ENCODE peak calls at places on chromosome 22, in ten cellular contexts. One of them, this sample, is unnamed.

GRCh38 chr22:44386386-44387035 is 73.8 kb upstream of the SHISAL1 start:
- DNase-seq in right lobe of liver: peak
- DNase-seq in heart right ventricle: peak
- DNase-seq in H1: no peak
- DNase-seq in ovary: no peak
- DNase-seq in fibroblast of lung: no peak
- DNase-seq in mesothelial cell of epicardium: no peak
- DNase-seq in IMR-90: no peak
- DNase-seq in endodermal cell: peak
- DNase-seq in fibroblast of mammary gland: no peak
- DNase-seq in this sample: no peak

GRCh38 chr22:19679476-19680099 is 34.7 kb upstream of the SEPTIN5 start:
- DNase-seq in heart right ventricle: peak
- DNase-seq in fibroblast of mammary gland: no peak
- DNase-seq in ovary: peak
- DNase-seq in IMR-90: no peak
- DNase-seq in endodermal cell: peak
- DNase-seq in H1: peak
- DNase-seq in right lobe of liver: peak
- DNase-seq in mesothelial cell of epicardium: no peak
- DNase-seq in fibroblast of lung: no peak
- DNase-seq in this sample: no peak

GRCh38 chr22:45602824-45603301 is 68.8 kb upstream of the ATXN10 start:
- DNase-seq in H1: peak
- DNase-seq in heart right ventricle: no peak
- DNase-seq in ovary: no peak
- DNase-seq in endodermal cell: peak
- DNase-seq in mesothelial cell of epicardium: no peak
- DNase-seq in right lobe of liver: no peak
- DNase-seq in IMR-90: no peak
- DNase-seq in fibroblast of mammary gland: peak
- DNase-seq in fibroblast of lung: peak
- DNase-seq in this sample: no peak

GRCh38 chr22:19419464-19420178 is 11.9 kb downstream of the HIRA start:
- DNase-seq in H1: no peak
- DNase-seq in IMR-90: peak
- DNase-seq in fibroblast of lung: no peak
- DNase-seq in endodermal cell: peak
- DNase-seq in ovary: no peak
- DNase-seq in heart right ventricle: no peak
- DNase-seq in fibroblast of mammary gland: no peak
- DNase-seq in mesothelial cell of epicardium: no peak
- DNase-seq in right lobe of liver: no peak
- DNase-seq in this sample: no peak

GRCh38 chr22:19943665-19944026 is 2.0 kb upstream of the TXNRD2 start:
- DNase-seq in ovary: no peak
- DNase-seq in fibroblast of lung: peak
- DNase-seq in right lobe of liver: no peak
- DNase-seq in H1: no peak
- DNase-seq in fibroblast of mammary gland: peak
- DNase-seq in endodermal cell: no peak
- DNase-seq in IMR-90: peak
- DNase-seq in heart right ventricle: no peak
- DNase-seq in mesothelial cell of epicardium: no peak
- DNase-seq in this sample: no peak

GRCh38 chr22:17077255-17077654 is 7.5 kb upstream of the IL17RA start:
- DNase-seq in fibroblast of lung: peak
- DNase-seq in fibroblast of mammary gland: peak
- DNase-seq in ovary: no peak
- DNase-seq in endodermal cell: no peak
- DNase-seq in IMR-90: peak
- DNase-seq in H1: no peak
- DNase-seq in mesothelial cell of epicardium: no peak
- DNase-seq in right lobe of liver: no peak
- DNase-seq in heart right ventricle: no peak
- DNase-seq in this sample: no peak

GRCh38 chr22:19361501-19362103 is 69.9 kb downstream of the HIRA start:
- DNase-seq in IMR-90: no peak
- DNase-seq in endodermal cell: no peak
- DNase-seq in H1: no peak
- DNase-seq in mesothelial cell of epicardium: no peak
- DNase-seq in fibroblast of lung: no peak
- DNase-seq in right lobe of liver: no peak
- DNase-seq in heart right ventricle: no peak
- DNase-seq in ovary: no peak
- DNase-seq in fibroblast of mammary gland: no peak
- DNase-seq in this sample: no peak

GRCh38 chr22:40434101-40434500 is 63.7 kb downstream of the SGSM3 start:
- DNase-seq in IMR-90: peak
- DNase-seq in mesothelial cell of epicardium: no peak
- DNase-seq in fibroblast of mammary gland: peak
- DNase-seq in H1: no peak
- DNase-seq in heart right ventricle: no peak
- DNase-seq in ovary: no peak
- DNase-seq in endodermal cell: no peak
- DNase-seq in fibroblast of lung: no peak
- DNase-seq in right lobe of liver: no peak
- DNase-seq in this sample: no peak

GRCh38 chr22:35355744-35356420 is 25.0 kb upstream of the HMOX1 start:
- DNase-seq in fibroblast of lung: peak
- DNase-seq in endodermal cell: no peak
- DNase-seq in right lobe of liver: no peak
- DNase-seq in ovary: no peak
- DNase-seq in H1: no peak
- DNase-seq in heart right ventricle: no peak
- DNase-seq in fibroblast of mammary gland: peak
- DNase-seq in mesothelial cell of epicardium: no peak
- DNase-seq in IMR-90: peak
- DNase-seq in this sample: no peak

GRCh38 chr22:25452116-25452700 is 112.3 kb upstream of the GRK3 start:
- DNase-seq in endodermal cell: no peak
- DNase-seq in fibroblast of mammary gland: peak
- DNase-seq in mesothelial cell of epicardium: no peak
- DNase-seq in H1: no peak
- DNase-seq in ovary: no peak
- DNase-seq in heart right ventricle: no peak
- DNase-seq in IMR-90: peak
- DNase-seq in right lobe of liver: no peak
- DNase-seq in fibroblast of lung: peak
- DNase-seq in this sample: no peak

GRCh38 chr22:32474635-32475427 is at the start of gene FBXO7:
- DNase-seq in IMR-90: peak
- DNase-seq in right lobe of liver: peak
- DNase-seq in heart right ventricle: peak
- DNase-seq in mesothelial cell of epicardium: peak
- DNase-seq in fibroblast of mammary gland: peak
- DNase-seq in H1: peak
- DNase-seq in fibroblast of lung: no peak
- DNase-seq in ovary: peak
- DNase-seq in endodermal cell: peak
- DNase-seq in this sample: peak
- TF ChIP-seq CTCF in IMR-90: peak
- TF ChIP-seq CTCF in right lobe of liver: no peak
- TF ChIP-seq CTCF in heart right ventricle: peak
- TF ChIP-seq CTCF in mesothelial cell of epicardium: no peak
- TF ChIP-seq CTCF in fibroblast of mammary gland: peak
- TF ChIP-seq CTCF in H1: no peak
- TF ChIP-seq CTCF in fibroblast of lung: peak
- TF ChIP-seq CTCF in ovary: no peak
- TF ChIP-seq CTCF in endodermal cell: peak
- TF ChIP-seq CTCF in this sample: peak

DNA sequence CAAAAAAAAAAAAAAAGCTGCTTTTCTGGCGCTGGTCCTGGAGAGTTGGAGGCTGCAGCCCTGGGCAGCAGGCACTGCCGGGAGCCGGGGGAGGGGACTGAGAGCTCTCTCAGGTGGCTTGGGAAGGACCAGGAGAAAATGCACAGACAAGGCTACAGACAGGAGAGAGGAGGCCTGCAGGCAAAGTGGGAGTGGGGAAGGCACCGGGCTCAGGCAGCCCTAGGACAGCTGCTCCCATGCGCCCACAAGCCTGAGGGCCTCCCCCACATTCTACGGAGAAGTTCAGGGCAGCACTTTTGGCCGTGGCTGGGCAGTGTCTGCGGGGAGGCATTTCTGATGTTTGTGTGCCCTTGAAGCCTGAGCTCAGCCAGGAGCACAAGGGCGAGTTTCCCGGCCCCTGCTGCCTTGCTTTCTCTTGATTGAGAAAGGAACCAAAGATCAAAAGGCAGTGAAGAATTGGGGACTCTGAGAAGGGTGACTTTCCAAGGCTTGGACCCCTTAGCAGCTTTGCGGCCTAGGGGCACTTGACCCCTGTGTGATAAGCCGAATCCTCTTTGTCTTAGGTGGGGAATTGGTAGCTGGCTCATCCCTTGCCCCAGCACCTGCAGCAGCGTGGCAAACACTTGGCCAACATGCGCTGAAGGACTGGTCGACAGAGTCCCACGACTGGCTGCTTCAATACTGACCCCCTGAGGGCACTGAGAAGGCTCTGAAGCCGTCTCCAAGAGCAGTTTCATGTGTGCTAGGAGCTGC is 35.3 kb downstream of the PPM1F start:
- DNase-seq in heart right ventricle: no peak
- DNase-seq in H1: no peak
- DNase-seq in IMR-90: no peak
- DNase-seq in ovary: peak
- DNase-seq in endodermal cell: no peak
- DNase-seq in fibroblast of lung: peak
- DNase-seq in right lobe of liver: no peak
- DNase-seq in mesothelial cell of epicardium: no peak
- DNase-seq in fibroblast of mammary gland: no peak
- DNase-seq in this sample: no peak
- TF ChIP-seq CTCF in heart right ventricle: no peak
- TF ChIP-seq CTCF in H1: no peak
- TF ChIP-seq CTCF in IMR-90: no peak
- TF ChIP-seq CTCF in ovary: no peak
- TF ChIP-seq CTCF in endodermal cell: no peak
- TF ChIP-seq CTCF in fibroblast of lung: no peak
- TF ChIP-seq CTCF in right lobe of liver: no peak
- TF ChIP-seq CTCF in mesothelial cell of epicardium: no peak
- TF ChIP-seq CTCF in fibroblast of mammary gland: no peak
- TF ChIP-seq CTCF in this sample: no peak

DNA sequence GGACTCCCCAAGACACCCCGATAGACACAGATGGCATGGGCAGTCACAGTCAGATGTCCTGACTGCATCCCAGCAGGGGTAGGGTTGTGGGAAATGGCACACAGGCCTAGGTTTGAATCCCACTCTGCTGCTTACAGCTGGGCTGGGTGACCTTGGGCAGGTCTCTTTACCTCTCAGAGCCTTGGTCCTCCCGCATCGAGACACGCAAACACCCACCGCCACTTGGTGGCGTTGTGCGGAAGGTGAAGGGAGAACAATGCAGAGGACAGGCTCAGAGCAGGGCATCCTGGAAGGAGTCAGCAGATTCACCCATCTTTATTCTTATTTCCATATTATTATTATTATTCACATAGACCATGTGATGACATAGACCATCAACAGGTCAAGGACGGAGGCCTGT is 140.5 kb downstream of the MIAT start:
- DNase-seq in endodermal cell: peak
- DNase-seq in H1: peak
- DNase-seq in right lobe of liver: no peak
- DNase-seq in IMR-90: no peak
- DNase-seq in ovary: no peak
- DNase-seq in fibroblast of lung: no peak
- DNase-seq in heart right ventricle: no peak
- DNase-seq in fibroblast of mammary gland: no peak
- DNase-seq in mesothelial cell of epicardium: no peak
- DNase-seq in this sample: no peak
- TF ChIP-seq CTCF in endodermal cell: peak
- TF ChIP-seq CTCF in H1: peak
- TF ChIP-seq CTCF in right lobe of liver: no peak
- TF ChIP-seq CTCF in IMR-90: no peak
- TF ChIP-seq CTCF in ovary: no peak
- TF ChIP-seq CTCF in fibroblast of lung: no peak
- TF ChIP-seq CTCF in heart right ventricle: no peak
- TF ChIP-seq CTCF in fibroblast of mammary gland: peak
- TF ChIP-seq CTCF in mesothelial cell of epicardium: no peak
- TF ChIP-seq CTCF in this sample: no peak

GRCh38 chr22:49699928-49700498 is 127.7 kb downstream of the BRD1 start:
- DNase-seq in heart right ventricle: no peak
- DNase-seq in H1: peak
- DNase-seq in ovary: no peak
- DNase-seq in fibroblast of mammary gland: no peak
- DNase-seq in fibroblast of lung: no peak
- DNase-seq in right lobe of liver: no peak
- DNase-seq in IMR-90: no peak
- DNase-seq in endodermal cell: peak
- DNase-seq in mesothelial cell of epicardium: no peak
- DNase-seq in this sample: no peak

GRCh38 chr22:49702068-49702397 is 125.6 kb downstream of the BRD1 start:
- DNase-seq in ovary: no peak
- DNase-seq in fibroblast of lung: no peak
- DNase-seq in H1: no peak
- DNase-seq in mesothelial cell of epicardium: peak
- DNase-seq in heart right ventricle: no peak
- DNase-seq in endodermal cell: peak
- DNase-seq in right lobe of liver: no peak
- DNase-seq in fibroblast of mammary gland: no peak
- DNase-seq in IMR-90: no peak
- DNase-seq in this sample: no peak

GRCh38 chr22:49703391-49703926 is 124.2 kb downstream of the BRD1 start:
- DNase-seq in heart right ventricle: no peak
- DNase-seq in endodermal cell: no peak
- DNase-seq in fibroblast of mammary gland: no peak
- DNase-seq in fibroblast of lung: no peak
- DNase-seq in H1: no peak
- DNase-seq in right lobe of liver: no peak
- DNase-seq in IMR-90: no peak
- DNase-seq in mesothelial cell of epicardium: no peak
- DNase-seq in ovary: no peak
- DNase-seq in this sample: no peak

GRCh38 chr22:49699476-49699875 is 128.2 kb downstream of the BRD1 start:
- DNase-seq in ovary: no peak
- DNase-seq in IMR-90: no peak
- DNase-seq in fibroblast of mammary gland: no peak
- DNase-seq in H1: no peak
- DNase-seq in right lobe of liver: no peak
- DNase-seq in mesothelial cell of epicardium: no peak
- DNase-seq in heart right ventricle: no peak
- DNase-seq in fibroblast of lung: no peak
- DNase-seq in endodermal cell: peak
- DNase-seq in this sample: no peak

DNA sequence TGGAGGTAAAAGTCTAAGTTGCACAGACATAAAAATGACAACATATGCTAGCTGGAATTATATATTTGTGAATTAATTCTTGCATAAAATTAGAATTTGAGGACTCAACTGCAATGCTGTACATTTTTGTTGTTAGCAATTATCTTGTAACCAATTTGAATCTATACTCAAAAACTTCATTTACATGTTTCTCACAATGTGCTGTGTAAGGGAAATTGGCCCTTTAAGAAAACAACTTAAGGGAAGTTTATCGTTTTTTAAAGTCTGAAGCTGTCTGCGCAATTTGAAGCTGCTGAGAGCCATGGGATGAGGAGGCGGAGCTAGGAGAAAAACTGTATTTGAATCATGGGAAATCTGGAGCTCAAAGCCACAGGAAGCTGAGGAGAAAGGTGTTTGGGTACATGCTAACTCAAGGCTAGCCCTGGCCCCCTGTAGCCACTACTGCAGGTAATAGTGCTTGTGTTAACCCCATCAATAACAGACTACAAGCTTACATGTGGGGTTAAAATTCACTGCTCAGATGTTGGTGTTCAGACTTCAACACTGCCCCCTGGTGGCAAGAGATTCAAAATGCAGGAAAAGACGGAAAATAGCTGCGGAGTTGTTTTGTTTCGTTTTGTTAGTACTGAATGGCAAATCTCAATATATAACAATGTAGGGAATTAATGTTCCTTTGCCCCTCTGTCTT is 126.1 kb downstream of the BRD1 start:
- DNase-seq in heart right ventricle: no peak
- DNase-seq in ovary: no peak
- DNase-seq in fibroblast of mammary gland: no peak
- DNase-seq in mesothelial cell of epicardium: no peak
- DNase-seq in IMR-90: no peak
- DNase-seq in right lobe of liver: no peak
- DNase-seq in fibroblast of lung: no peak
- DNase-seq in endodermal cell: peak
- DNase-seq in H1: peak
- DNase-seq in this sample: no peak
- TF ChIP-seq CTCF in heart right ventricle: peak
- TF ChIP-seq CTCF in ovary: no peak
- TF ChIP-seq CTCF in fibroblast of mammary gland: peak
- TF ChIP-seq CTCF in mesothelial cell of epicardium: peak
- TF ChIP-seq CTCF in IMR-90: no peak
- TF ChIP-seq CTCF in right lobe of liver: peak
- TF ChIP-seq CTCF in fibroblast of lung: peak
- TF ChIP-seq CTCF in endodermal cell: peak
- TF ChIP-seq CTCF in H1: no peak
- TF ChIP-seq CTCF in this sample: peak